ENCODE peak calls at places on chromosome 5, in ten cellular contexts. F is sigmoid colon; C is H9; E is stomach; Y is OCI-LY7; V is CD8-positive, alpha-beta T cell; A is GM23338; M is tibial artery; R is cardiac muscle cell; G is fibroblast of lung. O is an unnamed sample.

GRCh38 chr5:79878721-79879336 is 112.2 kb downstream of the MTX3 start:
- DNase-seq in F (no peak), C (peak; percentile 56), E (no peak), Y (peak; percentile 55), V (peak; percentile 10), A (peak; percentile 75), M (no peak), R (peak; percentile 9), G (no peak), O (no peak)

GRCh38 chr5:174724484-174725260 is at the start of gene MSX2:
- DNase-seq in F (peak; percentile 92), C (peak; percentile 91), E (peak; percentile 88), Y (no peak), V (no peak), A (peak; percentile 95), M (peak; percentile 94), R (peak; percentile 98), G (peak; percentile 90), O (peak; percentile 84)

GRCh38 chr5:173228639-173229380 is 6.2 kb downstream of the NKX2-5 start:
- DNase-seq in F (no peak), C (peak; percentile 56), E (no peak), Y (no peak), V (no peak), A (peak; percentile 62), M (peak; percentile 54), R (peak; percentile 61), G (no peak), O (no peak)

GRCh38 chr5:652773-653350 is 40.3 kb downstream of the TPPP start:
- DNase-seq in F (peak; percentile 59), C (no peak), E (no peak), Y (no peak), V (no peak), A (no peak), M (no peak), R (no peak), G (no peak), O (peak; percentile 1)

GRCh38 chr5:164672931-164673694 is 1167.7 kb downstream of the MAT2B start:
- DNase-seq in F (no peak), C (no peak), E (no peak), Y (no peak), V (no peak), A (no peak), M (no peak), R (no peak), G (peak; percentile 14), O (no peak)

GRCh38 chr5:53253421-53253871 is 143.9 kb upstream of the MOCS2 start:
- DNase-seq in F (no peak), C (no peak), E (no peak), Y (no peak), V (no peak), A (no peak), M (no peak), R (no peak), G (peak; percentile 95), O (no peak)

GRCh38 chr5:76401801-76402250 is 1.3 kb upstream of the IQGAP2 start:
- DNase-seq in F (no peak), C (no peak), E (no peak), Y (peak; percentile 85), V (peak; percentile 15), A (no peak), M (no peak), R (no peak), G (no peak), O (peak; percentile 29)

GRCh38 chr5:143707797-143708196 is 104.2 kb upstream of the HMHB1 start:
- DNase-seq in F (no peak), C (no peak), E (no peak), Y (no peak), V (no peak), A (no peak), M (no peak), R (no peak), G (peak; percentile 83), O (no peak)

GRCh38 chr5:151812757-151813309 is 41.1 kb downstream of the G3BP1 start:
- DNase-seq in F (no peak), C (no peak), E (no peak), Y (no peak), V (no peak), A (no peak), M (no peak), R (peak; percentile 69), G (peak; percentile 65), O (no peak)

GRCh38 chr5:75588666-75589065 is 22.6 kb upstream of the ANKDD1B start:
- DNase-seq in F (no peak), C (no peak), E (no peak), Y (no peak), V (no peak), A (peak; percentile 40), M (no peak), R (no peak), G (no peak), O (no peak)

GRCh38 chr5:176412517-176413254 is 3.7 kb downstream of the CLTB start:
- DNase-seq in F (no peak), C (no peak), E (no peak), Y (no peak), V (no peak), A (no peak), M (peak; percentile 61), R (no peak), G (no peak), O (no peak)

GRCh38 chr5:176408590-176408989 is 7.7 kb downstream of the CLTB start:
- DNase-seq in F (no peak), C (no peak), E (no peak), Y (no peak), V (no peak), A (no peak), M (peak; percentile 6), R (no peak), G (no peak), O (no peak)

GRCh38 chr5:176413255-176413565 is 3.1 kb downstream of the CLTB start:
- DNase-seq in F (no peak), C (no peak), E (no peak), Y (no peak), V (no peak), A (no peak), M (peak; percentile 68), R (no peak), G (no peak), O (peak; percentile 87)

GRCh38 chr5:176409765-176410164 is 6.6 kb downstream of the CLTB start:
- DNase-seq in F (no peak), C (no peak), E (no peak), Y (no peak), V (no peak), A (no peak), M (peak; percentile 56), R (no peak), G (no peak), O (no peak)

DNA sequence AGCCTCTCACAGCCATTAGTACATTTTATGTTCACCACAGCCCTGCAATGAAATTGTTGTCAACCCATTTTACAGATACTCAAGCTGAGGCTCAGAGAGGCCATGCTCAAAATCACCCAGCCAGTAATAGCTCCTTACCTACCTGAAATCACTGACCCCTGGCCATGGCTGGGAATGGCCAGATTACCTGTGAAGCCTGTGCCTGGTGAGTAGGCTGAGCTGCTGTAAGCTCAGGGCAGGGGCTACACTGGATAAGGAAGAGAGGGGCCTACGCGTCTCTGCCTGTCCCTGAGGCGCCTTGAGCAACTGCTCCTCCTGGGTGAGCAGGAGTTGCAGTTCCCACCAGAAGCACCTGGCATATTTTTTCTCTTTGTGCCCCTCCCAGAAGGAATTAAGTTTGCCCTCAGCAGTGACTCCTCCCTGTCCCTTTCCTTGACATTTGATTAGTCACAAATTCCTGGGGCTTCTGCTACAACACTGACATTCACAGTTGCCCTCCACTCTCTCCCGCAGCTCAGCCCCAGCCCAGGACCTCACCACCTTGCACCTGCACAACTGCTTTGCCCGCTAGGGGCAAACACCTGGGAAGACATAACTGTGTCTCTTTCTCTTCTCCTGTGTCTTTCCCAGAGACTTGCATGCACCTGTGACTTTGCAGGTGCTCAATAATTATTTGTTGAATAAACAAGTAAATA is 5.7 kb downstream of the CLTB start:
- DNase-seq in F (no peak), C (no peak), E (no peak), Y (no peak), V (no peak), A (no peak), M (peak; percentile 39), R (no peak), G (no peak), O (no peak)
- TF ChIP-seq CTCF in F (no peak), C (peak; percentile 37), E (no peak), Y (peak; percentile 60), V (no peak), A (peak; percentile 9), M (no peak), R (no peak), G (no peak), O (no peak)

GRCh38 chr5:113171520-113171919 is 194.9 kb downstream of the DCP2 start:
- DNase-seq in F (no peak), C (no peak), E (no peak), Y (no peak), V (no peak), A (no peak), M (no peak), R (no peak), G (no peak), O (no peak)

GRCh38 chr5:113167985-113168384 is 191.4 kb downstream of the DCP2 start:
- DNase-seq in F (no peak), C (no peak), E (no peak), Y (no peak), V (no peak), A (no peak), M (no peak), R (no peak), G (no peak), O (no peak)

GRCh38 chr5:113169720-113170119 is 193.1 kb downstream of the DCP2 start:
- DNase-seq in F (no peak), C (no peak), E (no peak), Y (no peak), V (no peak), A (no peak), M (no peak), R (no peak), G (no peak), O (no peak)

GRCh38 chr5:113172231-113172826 is 195.7 kb downstream of the DCP2 start:
- DNase-seq in F (no peak), C (no peak), E (no peak), Y (no peak), V (no peak), A (no peak), M (no peak), R (no peak), G (no peak), O (no peak)

GRCh38 chr5:113170707-113171106 is 194.1 kb downstream of the DCP2 start:
- DNase-seq in F (no peak), C (no peak), E (no peak), Y (no peak), V (no peak), A (no peak), M (no peak), R (no peak), G (no peak), O (no peak)
- H3K4me1 ChIP-seq in F (no peaks in the 10 kb centered on the region), C (no peaks in the 10 kb centered on the region), E (no peaks in the 10 kb centered on the region), Y (no peaks in the 10 kb centered on the region), V (no peaks in the 10 kb centered on the region), A (peaks cover 18% of the 10 kb centered on the region), M (no peaks in the 10 kb centered on the region), R (peaks cover 70% of the 10 kb centered on the region), G (peaks cover 2% of the 10 kb centered on the region), O (no peaks in the 10 kb centered on the region)

GRCh38 chr5:124725040-124725434 is 21.4 kb downstream of the ZNF608 start:
- DNase-seq in F (no peak), C (no peak), E (no peak), Y (peak; percentile 83), V (no peak), A (peak; percentile 56), M (no peak), R (no peak), G (no peak), O (no peak)
- TF ChIP-seq CTCF in F (no peak), C (peak; percentile 59), E (no peak), Y (peak; percentile 85), V (no peak), A (peak; percentile 34), M (no peak), R (no peak), G (no peak), O (no peak)

GRCh38 chr5:31846934-31847333 is 208.0 kb downstream of the PDZD2 start:
- DNase-seq in F (no peak), C (no peak), E (no peak), Y (no peak), V (no peak), A (no peak), M (no peak), R (no peak), G (no peak), O (no peak)
- H3K4me1 ChIP-seq in F (no peaks in the 10 kb centered on the region), C (no peaks in the 10 kb centered on the region), E (no peaks in the 10 kb centered on the region), Y (no peaks in the 10 kb centered on the region), V (no peaks in the 10 kb centered on the region), A (peaks cover 10% of the 10 kb centered on the region), M (no peaks in the 10 kb centered on the region), R (no peaks in the 10 kb centered on the region), G (no peaks in the 10 kb centered on the region), O (no peaks in the 10 kb centered on the region)